ENCODE peak calls at places on chromosomes 6 and 20, in eight cellular contexts. V, Y, E, Z, J, W, L and I are unnamed samples.

GRCh38 chr6:41451515-41452163 is 94.5 kb upstream of the FOXP4 start:
- DNase-seq in V (no peak), Y (no peak), E (no peak), Z (no peak), J (no peak), W (no peak), L (no peak), I (no peak)

GRCh38 chr6:43383021-43383667 is 13.7 kb upstream of the ZNF318 start:
- DNase-seq in V (no peak), Y (no peak), E (peak), Z (no peak), J (no peak), W (no peak), L (no peak), I (no peak)

GRCh38 chr20:8299921-8300320 is 167.9 kb downstream of the PLCB1 start:
- DNase-seq in V (no peak), Y (no peak), E (peak), Z (no peak), J (no peak), W (no peak), L (no peak), I (no peak)

GRCh38 chr20:44691424-44692423 is 23.4 kb upstream of the CCN5 start:
- DNase-seq in V (no peak), Y (no peak), E (no peak), Z (no peak), J (no peak), W (no peak), L (no peak), I (no peak)

GRCh38 chr6:20691185-20691584 is 156.9 kb downstream of the CDKAL1 start:
- DNase-seq in V (no peak), Y (no peak), E (no peak), Z (no peak), J (no peak), W (no peak), L (no peak), I (no peak)

GRCh38 chr6:151137441-151137984 is 102.3 kb upstream of the AKAP12 start:
- DNase-seq in V (no peak), Y (no peak), E (no peak), Z (no peak), J (no peak), W (no peak), L (no peak), I (no peak)

GRCh38 chr6:113010181-113010580 is 663.1 kb downstream of the RFPL4B start:
- DNase-seq in V (no peak), Y (no peak), E (no peak), Z (no peak), J (no peak), W (no peak), L (no peak), I (no peak)

GRCh38 chr6:150418825-150419594 is 50.2 kb downstream of the IYD start:
- DNase-seq in V (peak), Y (peak), E (peak), Z (peak), J (peak), W (no peak), L (no peak), I (peak)

GRCh38 chr6:6758915-6759654 is 170.6 kb downstream of the LY86 start:
- DNase-seq in V (peak), Y (no peak), E (peak), Z (peak), J (peak), W (no peak), L (no peak), I (no peak)

GRCh38 chr6:106141441-106142237 is 55.5 kb downstream of the PRDM1 start:
- DNase-seq in V (peak), Y (no peak), E (no peak), Z (no peak), J (no peak), W (no peak), L (no peak), I (no peak)

GRCh38 chr6:128822271-128822670 is 60.7 kb upstream of the LAMA2 start:
- DNase-seq in V (no peak), Y (no peak), E (peak), Z (no peak), J (no peak), W (no peak), L (no peak), I (no peak)

GRCh38 chr20:35146299-35146921 is 726 bp downstream of the EDEM2 start:
- DNase-seq in V (peak), Y (peak), E (no peak), Z (no peak), J (no peak), W (no peak), L (no peak), I (no peak)

GRCh38 chr6:116370717-116371383 is at the start of gene DSE:
- DNase-seq in V (peak), Y (peak), E (peak), Z (peak), J (peak), W (no peak), L (no peak), I (peak)

GRCh38 chr6:70310063-70310694 is 7.3 kb upstream of the COL9A1 start:
- DNase-seq in V (no peak), Y (no peak), E (peak), Z (no peak), J (no peak), W (no peak), L (peak), I (no peak)

GRCh38 chr20:40683221-40683893 is 5.7 kb downstream of the MAFB start:
- DNase-seq in V (peak), Y (no peak), E (peak), Z (no peak), J (no peak), W (no peak), L (no peak), I (no peak)

GRCh38 chr20:58650776-58651547 is at the start of gene STX16:
- DNase-seq in V (peak), Y (peak), E (peak), Z (peak), J (peak), W (peak), L (peak), I (peak)

GRCh38 chr20:46073443-46073842 is 16.3 kb downstream of the NCOA5 start:
- DNase-seq in V (no peak), Y (no peak), E (no peak), Z (no peak), J (no peak), W (no peak), L (no peak), I (no peak)

GRCh38 chr6:98832282-98833100 is 1.9 kb upstream of the POU3F2 start:
- DNase-seq in V (no peak), Y (no peak), E (peak), Z (no peak), J (no peak), W (no peak), L (no peak), I (no peak)

GRCh38 chr6:9943026-9943425 is 471.8 kb downstream of the TFAP2A start:
- DNase-seq in V (no peak), Y (no peak), E (no peak), Z (no peak), J (no peak), W (no peak), L (no peak), I (no peak)

GRCh38 chr6:168823397-168824020 is 382.5 kb downstream of the SMOC2 start:
- DNase-seq in V (no peak), Y (no peak), E (no peak), Z (no peak), J (no peak), W (no peak), L (no peak), I (no peak)

GRCh38 chr6:91926361-91926760 is 1339.5 kb upstream of the MAP3K7 start:
- DNase-seq in V (no peak), Y (no peak), E (no peak), Z (no peak), J (no peak), W (no peak), L (no peak), I (no peak)

GRCh38 chr20:11000416-11000815 is 326.6 kb upstream of the JAG1 start:
- DNase-seq in V (no peak), Y (no peak), E (no peak), Z (no peak), J (no peak), W (no peak), L (no peak), I (no peak)

GRCh38 chr6:125773387-125774341 is 17.1 kb upstream of the NCOA7 start:
- DNase-seq in V (no peak), Y (no peak), E (peak), Z (no peak), J (no peak), W (no peak), L (no peak), I (no peak)

GRCh38 chr6:4511626-4512010 is 264.6 kb upstream of the CDYL start:
- DNase-seq in V (no peak), Y (no peak), E (no peak), Z (no peak), J (no peak), W (no peak), L (no peak), I (no peak)

GRCh38 chr6:2351807-2352431 is 106.5 kb upstream of the GMDS start:
- DNase-seq in V (no peak), Y (no peak), E (peak), Z (no peak), J (no peak), W (no peak), L (peak), I (no peak)

GRCh38 chr6:46062991-46063390 is 47.3 kb upstream of the CLIC5 start:
- DNase-seq in V (no peak), Y (no peak), E (no peak), Z (no peak), J (no peak), W (no peak), L (no peak), I (no peak)

GRCh38 chr6:45328523-45328922 is 393 bp downstream of the RUNX2 start:
- DNase-seq in V (no peak), Y (no peak), E (no peak), Z (no peak), J (no peak), W (no peak), L (no peak), I (no peak)